ENCODE peak calls at places on chromosomes 5 and 9, in nine cellular contexts. I is Caki2; C is activated naive CD4-positive, alpha-beta T cell; E is renal cortical epithelial cell; G is cerebellar cortex; U is GM10248; O is Ammon's horn; K is WTC11; S is AG04449. Z is an unnamed sample.

GRCh38 chr9:92664394-92665152 is 5.4 kb downstream of the IPPK start:
- DNase-seq in C (no peak), K (no peak), E (no peak), U (peak), I (no peak), O (peak), G (no peak), S (no peak), Z (no peak)

GRCh38 chr5:33794550-33795300 is 97.1 kb downstream of the ADAMTS12 start:
- DNase-seq in I (no peak), G (no peak), C (no peak), O (no peak), U (no peak), S (no peak), E (no peak), K (no peak), Z (no peak)

GRCh38 chr5:101942321-101942882 is 353.7 kb downstream of the SLCO4C1 start:
- DNase-seq in O (peak), K (peak), C (no peak), G (peak), E (peak), S (no peak), I (peak), U (peak), Z (no peak)

GRCh38 chr5:105587963-105588662 is 2025.5 kb upstream of the NUDT12 start:
- DNase-seq in S (no peak), G (no peak), E (no peak), K (no peak), O (no peak), U (no peak), I (no peak), C (no peak), Z (no peak)

GRCh38 chr5:53126514-53126913 is 17.0 kb upstream of the MOCS2 start:
- DNase-seq in I (no peak), U (no peak), E (peak), S (peak), O (no peak), C (no peak), K (no peak), G (no peak), Z (no peak)

GRCh38 chr5:180809403-180810209 is 7.0 kb upstream of the MGAT1 start:
- DNase-seq in G (peak), E (peak), U (peak), S (no peak), I (peak), C (no peak), K (no peak), O (peak), Z (peak)

GRCh38 chr9:87497604-87498045 is at the start of gene DAPK1:
- DNase-seq in O (peak), I (peak), G (no peak), C (no peak), U (peak), K (peak), E (peak), S (no peak), Z (peak)

GRCh38 chr5:79563247-79563590 is 49.0 kb upstream of the TENT2 start:
- DNase-seq in G (no peak), K (no peak), C (no peak), S (no peak), O (no peak), U (no peak), E (no peak), I (no peak), Z (no peak)

GRCh38 chr5:80591352-80591751 is 21.3 kb upstream of the ANKRD34B start:
- DNase-seq in I (peak), E (peak), S (no peak), U (no peak), K (no peak), C (no peak), O (no peak), G (no peak), Z (no peak)

GRCh38 chr5:55604611-55605067 is 69.9 kb upstream of the PLPP1 start:
- DNase-seq in S (no peak), G (no peak), I (peak), K (no peak), O (no peak), C (no peak), E (peak), U (no peak), Z (no peak)

GRCh38 chr9:63859475-63860215 is 1425.4 kb downstream of the FOXD4L5 start:
- DNase-seq in G (no peak), U (peak), I (no peak), O (no peak), E (no peak), K (no peak), C (no peak), S (no peak), Z (no peak)

GRCh38 chr5:113608113-113608551 is 94.6 kb downstream of the YTHDC2 start:
- DNase-seq in O (no peak), K (no peak), S (no peak), G (no peak), C (no peak), E (no peak), I (no peak), U (no peak), Z (no peak)

GRCh38 chr9:135971892-135972291 is 10.7 kb upstream of the UBAC1 start:
- DNase-seq in C (no peak), S (no peak), O (no peak), K (peak), U (no peak), G (no peak), I (peak), E (peak), Z (peak)

GRCh38 chr9:130561056-130561455 is 18.3 kb upstream of the FUBP3 start:
- DNase-seq in S (no peak), K (no peak), C (no peak), O (no peak), I (peak), U (no peak), E (peak), G (no peak), Z (no peak)

GRCh38 chr9:127555830-127556820 is 56.0 kb upstream of the STXBP1 start:
- DNase-seq in C (no peak), U (no peak), G (no peak), I (peak), E (peak), K (no peak), S (peak), O (no peak), Z (no peak)

GRCh38 chr5:148268556-148268955 is at the start of gene SPINK13:
- DNase-seq in I (peak), C (no peak), E (peak), S (peak), O (no peak), G (no peak), U (no peak), K (no peak), Z (no peak)

GRCh38 chr5:111345731-111346130 is 121.5 kb downstream of the CAMK4 start:
- DNase-seq in G (no peak), C (no peak), K (no peak), O (peak), S (no peak), I (no peak), U (no peak), E (no peak), Z (no peak)

GRCh38 chr9:33661186-33661585 is 134.2 kb upstream of the PRSS3 start:
- DNase-seq in K (no peak), S (no peak), U (no peak), G (no peak), E (no peak), C (no peak), O (peak), I (no peak), Z (no peak)

GRCh38 chr5:78509884-78510769 is 138.4 kb downstream of the LHFPL2 start:
- DNase-seq in I (no peak), G (peak), E (no peak), U (peak), S (no peak), O (peak), K (peak), C (no peak), Z (no peak)

GRCh38 chr9:130177898-130178805 is 5.9 kb downstream of the NCS1 start:
- DNase-seq in S (no peak), C (no peak), U (no peak), I (no peak), G (no peak), O (no peak), E (no peak), K (no peak), Z (no peak)

GRCh38 chr5:134370306-134370870 is 981 bp upstream of the UBE2B start:
- DNase-seq in E (no peak), I (no peak), K (no peak), G (no peak), O (no peak), S (no peak), C (no peak), U (no peak), Z (no peak)

GRCh38 chr5:94263068-94263467 is 355.3 kb downstream of the KIAA0825 start:
- DNase-seq in E (no peak), O (no peak), K (no peak), I (no peak), G (no peak), U (no peak), S (no peak), C (no peak), Z (no peak)

GRCh38 chr9:25677301-25678146 is 720 bp downstream of the TUSC1 start:
- DNase-seq in U (peak), O (peak), G (peak), I (peak), E (peak), K (peak), C (no peak), S (no peak), Z (no peak)

GRCh38 chr5:174615986-174616500 is 108.3 kb upstream of the MSX2 start:
- DNase-seq in S (no peak), E (no peak), C (no peak), O (no peak), U (no peak), K (no peak), G (no peak), I (no peak), Z (no peak)

Z was measured in NCI-H1048.